ENCODE peak calls at places on chromosome 1, in four cellular contexts. One of them, this sample, is unnamed.
A peak's percentile ranks its signal among the peaks of the same experiment; 100 is the strongest.

GRCh38 chr1:195733408-195733807 is 874.8 kb downstream of the KCNT2 start:
- DNase-seq in H1: no peak
- DNase-seq in K562: no peak
- DNase-seq in GM12878: no peak
- DNase-seq in this sample: no peak

GRCh38 chr1:29416267-29416666 is 179.9 kb downstream of the PTPRU start:
- DNase-seq in GM12878: no peak
- DNase-seq in H1: no peak
- DNase-seq in K562: no peak
- DNase-seq in this sample: no peak

GRCh38 chr1:2350911-2351655 is 40.3 kb downstream of the MORN1 start:
- DNase-seq in K562: no peak
- DNase-seq in GM12878: no peak
- DNase-seq in H1: no peak
- DNase-seq in this sample: no peak

GRCh38 chr1:53888716-53889115 is 881 bp downstream of the YIPF1 start:
- DNase-seq in GM12878: no peak
- DNase-seq in K562: no peak
- DNase-seq in H1: no peak
- DNase-seq in this sample: no peak

GRCh38 chr1:47781171-47781959 is 215.8 kb downstream of the TRABD2B start:
- DNase-seq in K562: no peak
- DNase-seq in GM12878: no peak
- DNase-seq in H1: no peak
- DNase-seq in this sample: no peak

GRCh38 chr1:209873067-209873810 is 45.5 kb downstream of the UTP25 start:
- DNase-seq in GM12878: no peak
- DNase-seq in K562: no peak
- DNase-seq in H1: no peak
- DNase-seq in this sample: no peak

GRCh38 chr1:100476736-100477135 is 61.2 kb upstream of the GPR88 start:
- DNase-seq in H1: no peak
- DNase-seq in GM12878: no peak
- DNase-seq in K562: no peak
- DNase-seq in this sample: no peak

GRCh38 chr1:246703581-246703980 is 20.6 kb upstream of the SCCPDH start:
- DNase-seq in K562: no peak
- DNase-seq in H1: no peak
- DNase-seq in GM12878: no peak
- DNase-seq in this sample: no peak

GRCh38 chr1:223129229-223129851 is 13.7 kb downstream of the TLR5 start:
- DNase-seq in K562: peak; percentile 89
- DNase-seq in GM12878: no peak
- DNase-seq in H1: no peak
- DNase-seq in this sample: peak; percentile 86

GRCh38 chr1:212375986-212376385 is 38.7 kb downstream of the PACC1 start:
- DNase-seq in H1: no peak
- DNase-seq in K562: no peak
- DNase-seq in GM12878: no peak
- DNase-seq in this sample: no peak

GRCh38 chr1:200866521-200866920 is 6.3 kb upstream of the GPR25 start:
- DNase-seq in GM12878: peak; percentile 98
- DNase-seq in K562: no peak
- DNase-seq in H1: no peak
- DNase-seq in this sample: no peak

GRCh38 chr1:235324296-235324695 is 3.7 kb downstream of the ARID4B start:
- DNase-seq in H1: no peak
- DNase-seq in GM12878: no peak
- DNase-seq in K562: no peak
- DNase-seq in this sample: no peak

GRCh38 chr1:58790313-58790712 is 6.5 kb upstream of the JUN start:
- DNase-seq in H1: no peak
- DNase-seq in K562: no peak
- DNase-seq in GM12878: no peak
- DNase-seq in this sample: no peak

GRCh38 chr1:84704872-84705426 is 14.7 kb upstream of the SSX2IP start:
- DNase-seq in K562: no peak
- DNase-seq in GM12878: no peak
- DNase-seq in H1: no peak
- DNase-seq in this sample: no peak

GRCh38 chr1:214029796-214030195 is 42.0 kb downstream of the PROX1 start:
- DNase-seq in K562: no peak
- DNase-seq in GM12878: no peak
- DNase-seq in H1: no peak
- DNase-seq in this sample: no peak

GRCh38 chr1:27394282-27394658 is 1.8 kb downstream of the GPR3 start:
- DNase-seq in GM12878: no peak
- DNase-seq in H1: no peak
- DNase-seq in K562: no peak
- DNase-seq in this sample: no peak

GRCh38 chr1:219692981-219693380 is 80.1 kb upstream of the ZC3H11B start:
- DNase-seq in GM12878: no peak
- DNase-seq in K562: no peak
- DNase-seq in H1: no peak
- DNase-seq in this sample: no peak

GRCh38 chr1:40782371-40782956 is 1.1 kb upstream of the KCNQ4 start:
- DNase-seq in GM12878: no peak
- DNase-seq in H1: no peak
- DNase-seq in K562: no peak
- DNase-seq in this sample: no peak

GRCh38 chr1:184686540-184686939 is 68.1 kb downstream of the EDEM3 start:
- DNase-seq in H1: no peak
- DNase-seq in GM12878: no peak
- DNase-seq in K562: no peak
- DNase-seq in this sample: no peak

GRCh38 chr1:24861821-24862727 is 68.0 kb downstream of the RUNX3 start:
- DNase-seq in H1: no peak
- DNase-seq in K562: no peak
- DNase-seq in GM12878: no peak
- DNase-seq in this sample: no peak

GRCh38 chr1:228004331-228004871 is 2.4 kb upstream of the WNT3A start:
- DNase-seq in K562: peak; percentile 65
- DNase-seq in GM12878: no peak
- DNase-seq in H1: no peak
- DNase-seq in this sample: peak; percentile 67

GRCh38 chr1:183022202-183023145 is 746 bp upstream of the LAMC1 start:
- DNase-seq in GM12878: peak; percentile 49
- DNase-seq in K562: peak; percentile 21
- DNase-seq in H1: no peak
- DNase-seq in this sample: peak; percentile 37
- TF ChIP-seq NRF1 in GM12878: no peak
- TF ChIP-seq NRF1 in K562: no peak
- TF ChIP-seq NRF1 in H1: no peak
- TF ChIP-seq NRF1 in this sample: no peak

DNA sequence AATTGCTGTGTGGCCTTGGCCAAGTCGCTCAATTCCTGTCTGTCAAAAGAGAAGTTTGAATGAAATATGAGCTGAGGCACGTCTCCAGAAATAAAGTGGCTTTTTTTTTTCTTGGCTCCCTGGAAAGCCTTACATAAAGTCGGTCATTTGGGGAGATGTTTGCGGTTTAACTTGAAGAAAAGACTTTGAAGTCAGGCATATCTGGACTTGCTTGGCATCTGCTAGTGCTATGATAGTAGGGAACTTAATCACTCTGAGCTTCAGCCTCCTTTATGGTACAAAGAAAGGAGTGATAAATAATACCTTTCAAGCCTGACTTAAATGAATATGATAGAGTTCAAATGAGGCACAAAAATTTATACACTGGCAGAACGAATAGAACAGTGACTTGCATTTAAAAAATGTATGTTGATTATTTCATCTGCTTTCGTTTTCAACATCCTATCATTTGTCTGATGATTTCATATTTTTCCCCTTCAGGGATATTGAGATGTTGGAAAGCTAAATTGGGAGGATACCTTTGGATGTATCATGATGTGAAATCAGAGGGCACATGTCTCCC is 60.2 kb downstream of the FASLG start:
- DNase-seq in GM12878: no peak
- DNase-seq in H1: no peak
- DNase-seq in K562: no peak
- DNase-seq in this sample: no peak
- TF ChIP-seq NRF1 in GM12878: no peak
- TF ChIP-seq NRF1 in H1: no peak
- TF ChIP-seq NRF1 in K562: no peak
- TF ChIP-seq NRF1 in this sample: no peak

DNA sequence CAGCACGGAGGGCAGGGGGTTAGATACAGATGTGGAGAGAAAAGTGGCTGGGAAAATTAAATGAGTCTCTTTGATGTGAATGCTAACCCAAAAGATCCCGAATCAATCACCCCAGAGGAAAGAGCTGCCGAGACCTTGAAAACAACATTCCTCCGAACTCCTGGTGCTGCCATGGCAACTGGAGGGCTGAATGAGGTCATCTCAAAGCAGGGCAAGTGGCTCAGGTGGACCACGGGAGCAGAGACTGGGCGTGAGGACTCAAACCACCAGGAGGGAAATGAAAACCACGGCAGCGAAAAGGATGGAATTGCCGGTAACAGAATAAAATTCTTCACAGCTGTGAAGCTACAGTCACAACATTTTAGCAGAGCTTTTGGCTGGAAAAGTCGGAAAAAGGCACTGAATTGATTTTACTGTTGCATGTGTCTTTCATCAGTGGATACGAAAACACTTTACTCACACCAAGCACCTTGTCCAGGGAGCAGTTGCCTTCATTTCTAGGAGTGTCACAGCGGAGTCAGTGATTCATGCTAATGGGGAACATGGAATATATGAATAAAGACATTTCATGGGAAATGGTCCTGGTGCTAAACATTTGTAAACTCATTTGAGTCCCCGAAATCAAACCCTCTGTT is 23.3 kb upstream of the BECN2 start:
- DNase-seq in H1: peak; percentile 13
- DNase-seq in GM12878: no peak
- DNase-seq in K562: peak; percentile 9
- DNase-seq in this sample: no peak
- TF ChIP-seq NRF1 in H1: no peak
- TF ChIP-seq NRF1 in GM12878: no peak
- TF ChIP-seq NRF1 in K562: no peak
- TF ChIP-seq NRF1 in this sample: no peak

GRCh38 chr1:4511374-4511773 is 143.0 kb upstream of the AJAP1 start:
- DNase-seq in K562: no peak
- DNase-seq in H1: no peak
- DNase-seq in GM12878: no peak
- DNase-seq in this sample: no peak
- TF ChIP-seq NRF1 in K562: no peak
- TF ChIP-seq NRF1 in H1: no peak
- TF ChIP-seq NRF1 in GM12878: no peak
- TF ChIP-seq NRF1 in this sample: no peak

GRCh38 chr1:225766967-225767413 is 10.6 kb upstream of the SRP9 start:
- DNase-seq in K562: peak; percentile 40
- DNase-seq in GM12878: no peak
- DNase-seq in H1: no peak
- DNase-seq in this sample: peak; percentile 72
- TF ChIP-seq NRF1 in K562: no peak
- TF ChIP-seq NRF1 in GM12878: no peak
- TF ChIP-seq NRF1 in H1: no peak
- TF ChIP-seq NRF1 in this sample: no peak

GRCh38 chr1:15152318-15153183 is 996 bp upstream of the TMEM51 start:
- DNase-seq in K562: peak; percentile 68
- DNase-seq in GM12878: no peak
- DNase-seq in H1: no peak
- DNase-seq in this sample: peak; percentile 79
- TF ChIP-seq NRF1 in K562: no peak
- TF ChIP-seq NRF1 in GM12878: no peak
- TF ChIP-seq NRF1 in H1: no peak
- TF ChIP-seq NRF1 in this sample: no peak